ENCODE peak calls at places on chromosomes 13 and 19, in nine cellular contexts. B is astrocyte; M is PC-3; K is suprapubic skin; L is CD4-positive, CD25-positive, alpha-beta regulatory T cell; A is WERI-Rb-1; E is aorta; P is colonic mucosa; D is BJ. F is an unnamed sample. For H3K36me3, the result is how much of the 10 kb centered on the place peaks cover.

GRCh38 chr19:33397536-33398360 is 24.2 kb downstream of the CEBPG start:
- DNase-seq in B (no peak), M (no peak), K (no peak), L (no peak), A (no peak), E (peak), P (no peak), D (no peak), F (peak)

GRCh38 chr19:35727956-35728706 is 10.3 kb downstream of the KMT2B start:
- DNase-seq in B (no peak), M (no peak), K (no peak), L (no peak), A (no peak), E (no peak), P (no peak), D (no peak), F (no peak)

GRCh38 chr13:39536274-39536673 is 66.7 kb downstream of the LHFPL6 start:
- DNase-seq in B (no peak), M (no peak), K (no peak), L (no peak), A (no peak), E (no peak), P (no peak), D (no peak), F (no peak)

GRCh38 chr13:50529154-50529882 is 314.2 kb downstream of the DLEU7 start:
- DNase-seq in B (peak), M (peak), K (peak), L (peak), A (peak), E (peak), P (peak), D (no peak), F (no peak)

GRCh38 chr13:112883241-112883945 is 85.6 kb upstream of the MCF2L start:
- DNase-seq in B (no peak), M (no peak), K (no peak), L (no peak), A (no peak), E (peak), P (no peak), D (no peak), F (no peak)

GRCh38 chr13:75442736-75443234 is 39.2 kb downstream of the TBC1D4 start:
- DNase-seq in B (no peak), M (no peak), K (no peak), L (no peak), A (no peak), E (no peak), P (peak), D (no peak), F (no peak)

GRCh38 chr19:39474139-39474620 is 6.5 kb upstream of the TIMM50 start:
- DNase-seq in B (no peak), M (peak), K (no peak), L (peak), A (peak), E (no peak), P (peak), D (no peak), F (peak)

GRCh38 chr13:40130871-40131636 is 475.6 kb downstream of the COG6 start:
- DNase-seq in B (peak), M (peak), K (no peak), L (no peak), A (no peak), E (no peak), P (no peak), D (no peak), F (no peak)

GRCh38 chr19:10899171-10899653 is 27.9 kb downstream of the CARM1 start:
- DNase-seq in B (no peak), M (peak), K (no peak), L (no peak), A (no peak), E (peak), P (peak), D (no peak), F (no peak)

GRCh38 chr19:1466461-1467227 is 12.4 kb downstream of the C19orf25 start:
- DNase-seq in B (no peak), M (no peak), K (no peak), L (no peak), A (no peak), E (no peak), P (no peak), D (no peak), F (peak)

GRCh38 chr19:1466018-1466460 is 13.0 kb downstream of the C19orf25 start:
- DNase-seq in B (no peak), M (no peak), K (no peak), L (no peak), A (no peak), E (no peak), P (no peak), D (no peak), F (peak)

GRCh38 chr19:1468274-1469199 is 10.5 kb downstream of the C19orf25 start:
- DNase-seq in B (no peak), M (peak), K (no peak), L (peak), A (no peak), E (no peak), P (no peak), D (no peak), F (peak)

GRCh38 chr19:1467228-1467511 is 11.8 kb downstream of the C19orf25 start:
- DNase-seq in B (no peak), M (no peak), K (no peak), L (no peak), A (no peak), E (no peak), P (no peak), D (no peak), F (no peak)

DNA sequence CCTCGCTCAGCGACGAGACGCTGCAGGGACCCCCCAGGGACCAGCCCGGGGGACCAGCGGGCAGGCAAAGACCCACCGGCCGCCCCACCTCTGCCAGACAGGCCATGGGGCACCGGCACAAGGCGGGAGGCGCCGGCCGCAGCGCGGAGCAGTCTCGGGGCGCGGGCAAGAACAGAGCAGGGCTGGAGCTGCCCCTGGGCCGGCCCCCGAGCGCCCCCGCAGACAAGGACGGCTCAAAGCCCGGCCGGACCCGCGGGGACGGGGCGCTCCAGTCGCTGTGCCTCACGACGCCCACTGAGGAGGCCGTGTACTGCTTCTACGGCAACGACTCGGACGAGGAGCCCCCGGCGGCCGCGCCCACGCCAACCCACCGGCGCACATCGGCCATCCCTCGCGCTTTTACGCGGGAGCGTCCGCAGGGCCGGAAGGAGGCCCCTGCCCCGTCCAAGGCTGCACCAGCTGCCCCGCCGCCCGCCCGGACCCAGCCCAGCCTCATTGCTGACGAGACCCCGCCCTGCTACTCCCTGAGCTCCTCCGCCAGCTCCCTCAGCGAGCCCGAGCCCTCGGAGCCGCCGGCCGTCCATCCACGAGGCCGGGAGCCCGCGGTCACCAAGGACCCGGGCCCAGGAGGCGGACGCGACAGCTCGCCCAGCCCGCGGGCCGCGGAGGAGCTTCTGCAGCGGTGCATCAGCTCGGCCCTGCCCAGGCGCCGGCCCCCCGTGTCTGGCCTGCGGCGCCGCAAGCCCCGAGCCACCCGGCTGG is 11.3 kb downstream of the C19orf25 start:
- DNase-seq in B (no peak), M (no peak), K (no peak), L (no peak), A (no peak), E (no peak), P (no peak), D (no peak), F (peak)
- H3K36me3 ChIP-seq in B (under half), M (under half), K (under half), L (under half), A (under half), E (under half), P (under half), D (under half), F (under half)

GRCh38 chr19:55224038-55224665 is 4.4 kb downstream of the TMEM86B start:
- DNase-seq in B (no peak), M (no peak), K (no peak), L (no peak), A (no peak), E (peak), P (no peak), D (no peak), F (peak)

GRCh38 chr19:55226273-55226672 is 2.3 kb downstream of the TMEM86B start:
- DNase-seq in B (no peak), M (no peak), K (no peak), L (no peak), A (no peak), E (peak), P (no peak), D (no peak), F (peak)

GRCh38 chr19:55225415-55225958 is 3.1 kb downstream of the TMEM86B start:
- DNase-seq in B (no peak), M (no peak), K (no peak), L (no peak), A (no peak), E (no peak), P (no peak), D (no peak), F (peak)

GRCh38 chr19:55220525-55220924 is 8.0 kb downstream of the TMEM86B start:
- DNase-seq in B (no peak), M (no peak), K (no peak), L (no peak), A (no peak), E (no peak), P (no peak), D (no peak), F (peak)

GRCh38 chr19:55223291-55224037 is 5.1 kb downstream of the TMEM86B start:
- DNase-seq in B (no peak), M (no peak), K (no peak), L (no peak), A (no peak), E (peak), P (no peak), D (no peak), F (peak)
- H3K36me3 ChIP-seq in B (under half), M (under half), K (under half), L (under half), A (under half), E (under half), P (under half), D (under half), F (under half)

DNA sequence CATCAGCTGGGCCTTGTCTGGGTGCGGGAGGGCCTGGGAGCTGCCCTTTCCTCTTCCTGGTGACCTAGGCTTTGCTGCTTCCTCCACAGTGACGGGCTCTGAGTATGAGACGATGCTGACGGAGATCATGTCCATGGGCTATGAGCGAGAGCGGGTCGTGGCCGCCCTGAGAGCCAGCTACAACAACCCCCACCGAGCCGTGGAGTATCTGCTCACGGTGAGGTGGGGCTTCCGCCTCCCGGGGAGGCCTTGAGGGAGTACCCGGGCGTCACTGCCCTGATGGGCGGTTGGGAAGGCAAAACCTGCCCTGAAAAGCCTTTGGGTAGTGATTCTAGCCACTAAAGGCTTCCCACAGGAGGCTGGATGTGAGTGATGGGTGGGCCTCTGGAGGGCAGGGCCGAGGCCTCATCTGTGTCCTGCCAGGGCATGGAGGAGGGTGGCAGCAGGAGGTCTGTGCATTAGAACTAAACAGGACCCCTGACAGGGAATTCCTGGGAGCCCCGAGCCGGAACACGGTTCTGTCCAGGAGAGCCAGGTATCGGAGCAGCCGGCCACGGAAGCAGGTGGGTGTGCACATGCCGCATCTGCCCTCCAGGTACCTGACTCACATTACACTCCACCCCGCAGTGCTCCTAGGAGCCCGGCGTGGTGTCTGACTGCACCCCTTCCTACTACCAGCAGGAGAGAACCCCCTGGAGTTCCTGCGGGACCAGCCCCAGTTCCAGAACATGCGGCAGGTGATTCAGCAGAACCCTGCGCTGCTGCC is 3.1 kb downstream of the RAD23A start:
- DNase-seq in B (no peak), M (no peak), K (no peak), L (no peak), A (no peak), E (no peak), P (no peak), D (no peak), F (no peak)
- H3K36me3 ChIP-seq in B (under half), M (under half), K (half or more), L (half or more), A (half or more), E (under half), P (under half), D (under half), F (under half)

DNA sequence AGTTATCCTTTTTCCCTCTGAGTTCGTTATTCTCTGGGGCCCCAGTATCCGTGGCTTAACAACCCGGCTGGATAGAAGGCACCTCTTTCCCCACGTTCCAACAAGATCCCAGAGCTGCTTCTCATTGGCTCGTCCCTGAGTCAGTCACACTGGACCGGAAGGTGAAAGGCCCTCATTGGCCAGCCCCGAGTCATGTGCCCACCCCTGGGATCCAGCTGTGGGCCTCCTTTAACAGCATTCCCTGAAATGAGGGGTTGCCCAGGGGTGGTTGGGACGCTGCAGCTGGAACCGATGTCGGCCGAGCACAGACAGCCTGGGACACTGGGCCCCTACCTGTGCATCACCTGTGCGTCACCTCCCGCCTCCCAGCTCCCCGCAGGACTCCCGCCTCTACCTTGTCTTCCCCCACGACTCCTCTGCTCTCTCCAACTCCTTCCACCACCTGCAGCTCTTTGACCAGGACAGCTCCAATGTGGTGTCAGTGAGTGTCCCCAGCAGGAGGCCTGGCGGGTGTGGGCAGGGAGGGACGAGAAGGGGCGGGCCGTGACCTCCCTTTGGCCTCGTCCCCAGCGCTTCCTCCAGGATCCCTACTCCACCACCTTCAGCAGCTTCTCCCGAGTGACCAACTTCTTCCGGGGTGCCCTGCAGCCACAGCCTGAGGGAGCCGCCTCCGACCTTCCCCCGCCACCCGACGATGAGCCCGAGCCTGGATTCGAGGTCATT is 4.3 kb downstream of the TBC1D17 start:
- DNase-seq in B (no peak), M (peak), K (no peak), L (no peak), A (peak), E (no peak), P (peak), D (no peak), F (peak)
- H3K36me3 ChIP-seq in B (under half), M (under half), K (half or more), L (under half), A (under half), E (under half), P (under half), D (under half), F (under half)

DNA sequence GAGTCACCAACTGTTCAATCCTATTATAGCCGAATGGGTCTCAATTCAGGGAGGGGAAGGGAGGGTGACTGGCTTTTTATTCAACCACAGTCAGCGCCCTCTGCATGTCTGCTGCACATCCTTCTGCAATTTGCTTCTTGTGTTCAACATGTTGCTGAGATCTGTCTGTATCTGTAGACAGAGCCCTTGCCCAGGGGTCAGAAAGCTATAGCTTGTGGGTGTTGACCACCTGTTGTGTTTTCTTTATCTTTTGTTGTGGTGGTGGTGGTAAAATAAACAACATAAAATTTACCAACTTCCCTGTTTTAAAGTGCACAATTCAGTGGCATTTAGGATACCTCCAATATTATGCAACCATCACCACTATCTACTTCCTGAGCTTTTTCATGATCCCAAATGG is 12.2 kb downstream of the PPP1R12C start:
- DNase-seq in B (no peak), M (no peak), K (no peak), L (no peak), A (no peak), E (no peak), P (no peak), D (no peak), F (no peak)
- H3K36me3 ChIP-seq in B (under half), M (under half), K (under half), L (under half), A (under half), E (under half), P (under half), D (under half), F (under half)

GRCh38 chr13:28486144-28486543 is 8.8 kb downstream of the FLT1 start:
- DNase-seq in B (no peak), M (no peak), K (no peak), L (no peak), A (no peak), E (no peak), P (no peak), D (no peak), F (no peak)
- H3K36me3 ChIP-seq in B (under half), M (under half), K (under half), L (under half), A (under half), E (under half), P (under half), D (under half), F (under half)

GRCh38 chr19:45442408-45442926 is 18.8 kb upstream of the ERCC1 start:
- DNase-seq in B (no peak), M (no peak), K (no peak), L (no peak), A (no peak), E (no peak), P (no peak), D (no peak), F (no peak)
- H3K36me3 ChIP-seq in B (under half), M (under half), K (under half), L (under half), A (under half), E (under half), P (under half), D (under half), F (under half)